ENCODE peak calls at places on chromosomes 7 and 10, in four cellular contexts. V is EH; U is lower lobe of right lung; D is activated T-helper 1 cell treated with anti-CD3 and anti-CD28 coated beads, Interleukin-2, amount 50 U/mL, for 16 hours. A is an unnamed sample.

GRCh38 chr10:124172241-124172661 is 78.9 kb upstream of the CHST15 start:
- DNase-seq in D (no peak), U (no peak), V (no peak), A (no peak)

GRCh38 chr10:105843786-105844560 is 1202.9 kb downstream of the SORCS3 start:
- DNase-seq in U (no peak), D (no peak), V (no peak), A (no peak)

GRCh38 chr7:104642551-104642950 is 314.1 kb downstream of the LHFPL3 start:
- DNase-seq in V (no peak), U (no peak), D (no peak), A (no peak)

GRCh38 chr10:48509061-48509772 is 95.7 kb downstream of the ARHGAP22 start:
- DNase-seq in V (no peak), D (no peak), U (no peak), A (no peak)

GRCh38 chr7:100021297-100021696 is 5.9 kb downstream of the ZKSCAN1 start:
- DNase-seq in V (no peak), D (no peak), U (no peak), A (no peak)

GRCh38 chr7:147406521-147407115 is 1183.9 kb upstream of the C7orf33 start:
- DNase-seq in U (no peak), D (no peak), V (peak; percentile 49), A (peak; percentile 6)

GRCh38 chr7:131190146-131190545 is 137.5 kb upstream of the MKLN1 start:
- DNase-seq in V (no peak), U (no peak), D (no peak), A (peak; percentile 40)

GRCh38 chr10:17007836-17008235 is 121.8 kb downstream of the CUBN start:
- DNase-seq in D (no peak), U (no peak), V (no peak), A (no peak)

GRCh38 chr7:44912775-44913347 is 27.5 kb upstream of the PURB start:
- DNase-seq in D (no peak), V (peak; percentile 10), U (no peak), A (peak; percentile 20)

GRCh38 chr10:90276894-90277447 is 575.6 kb downstream of the KIF20B start:
- DNase-seq in D (no peak), V (peak; percentile 15), U (no peak), A (peak; percentile 66)

GRCh38 chr7:100432621-100433275 is 3.1 kb downstream of the MEPCE start:
- DNase-seq in V (no peak), U (peak; percentile 44), D (no peak), A (no peak)

GRCh38 chr7:45259966-45260646 is 102.5 kb downstream of the RAMP3 start:
- DNase-seq in U (peak; percentile 77), D (peak; percentile 59), V (peak; percentile 39), A (peak; percentile 25)

GRCh38 chr10:51007781-51008180 is 66.5 kb upstream of the PRKG1 start:
- DNase-seq in V (peak; percentile 70), D (no peak), U (no peak), A (peak; percentile 69)

GRCh38 chr7:81231203-81231922 is 312.5 kb upstream of the SEMA3C start:
- DNase-seq in V (no peak), U (no peak), D (no peak), A (no peak)

GRCh38 chr7:75795831-75796285 is 17.7 kb downstream of the CCL24 start:
- DNase-seq in D (no peak), U (peak; percentile 72), V (no peak), A (no peak)

GRCh38 chr10:126455766-126456425 is 67.6 kb upstream of the ADAM12 start:
- DNase-seq in D (no peak), U (no peak), V (no peak), A (no peak)

GRCh38 chr7:37102518-37103137 is 346.0 kb downstream of the ELMO1 start:
- DNase-seq in D (no peak), U (no peak), V (no peak), A (no peak)

GRCh38 chr10:84424731-84425165 is 96.4 kb downstream of the CCSER2 start:
- DNase-seq in V (peak; percentile 98), U (peak; percentile 80), D (no peak), A (peak; percentile 96)

GRCh38 chr10:72370201-72370722 is 15.5 kb upstream of the DNAJB12 start:
- DNase-seq in V (no peak), D (no peak), U (no peak), A (no peak)

GRCh38 chr10:63133787-63134557 is 844 bp downstream of the NRBF2 start:
- DNase-seq in U (no peak), V (peak; percentile 63), D (no peak), A (peak; percentile 47)

GRCh38 chr10:85608706-85609105 is 757.9 kb downstream of the GRID1 start:
- DNase-seq in U (no peak), D (no peak), V (no peak), A (no peak)

GRCh38 chr10:75956624-75957023 is 525.2 kb downstream of the LRMDA start:
- DNase-seq in D (no peak), V (peak; percentile 22), U (no peak), A (peak; percentile 38)

GRCh38 chr10:64091889-64092288 is 570.7 kb downstream of the REEP3 start:
- DNase-seq in V (peak; percentile 26), U (no peak), D (no peak), A (no peak)

GRCh38 chr7:151244156-151244870 is 4.2 kb downstream of the SMARCD3 start:
- DNase-seq in U (peak; percentile 52), V (peak; percentile 64), D (no peak), A (peak; percentile 61)

GRCh38 chr10:78889536-78890063 is 179.2 kb upstream of the ZMIZ1 start:
- DNase-seq in D (no peak), V (no peak), U (no peak), A (no peak)

GRCh38 chr7:101947899-101948298 is 130.5 kb downstream of the CUX1 start:
- DNase-seq in V (no peak), D (no peak), U (no peak), A (no peak)

GRCh38 chr7:87206361-87206760 is 13.2 kb downstream of the TMEM243 start:
- DNase-seq in V (peak; percentile 12), D (no peak), U (no peak), A (no peak)

GRCh38 chr10:15630353-15630752 is 89.4 kb downstream of the ITGA8 start:
- DNase-seq in V (no peak), U (no peak), D (no peak), A (no peak)